ENCODE peak calls at places on chromosome 17, in six cellular contexts. R is pancreas; Y is endothelial cell of umbilical vein; W is IMR-90; J is neural progenitor cell; F is CD8-positive, alpha-beta T cell. Q is an unnamed sample. For H3K36me3, the result is how much of the 10 kb centered on the place peaks cover.

GRCh38 chr17:38587956-38588771 is 17.6 kb downstream of the SRCIN1 start:
- DNase-seq in R (no peak), Y (no peak), W (no peak), J (peak), F (no peak), Q (no peak)

GRCh38 chr17:40284085-40284713 is 3.5 kb upstream of the CDC6 start:
- DNase-seq in R (no peak), Y (peak), W (peak), J (no peak), F (no peak), Q (peak)

GRCh38 chr17:1050246-1050995 is 53.5 kb downstream of the TIMM22 start:
- DNase-seq in R (no peak), Y (no peak), W (no peak), J (no peak), F (no peak), Q (peak)

GRCh38 chr17:32909787-32910369 is 18.1 kb upstream of the TMEM98 start:
- DNase-seq in R (peak), Y (peak), W (peak), J (peak), F (peak), Q (peak)

GRCh38 chr17:7017827-7018200 is 5.0 kb upstream of the BCL6B start:
- DNase-seq in R (no peak), Y (no peak), W (no peak), J (no peak), F (no peak), Q (no peak)

GRCh38 chr17:49996121-49996494 is 1.1 kb upstream of the DLX3 start:
- DNase-seq in R (peak), Y (no peak), W (no peak), J (peak), F (no peak), Q (no peak)

GRCh38 chr17:80109713-80110446 is 8.5 kb downstream of the GAA start:
- DNase-seq in R (no peak), Y (no peak), W (no peak), J (no peak), F (no peak), Q (no peak)

GRCh38 chr17:31857920-31858646 is 961 bp downstream of the COPRS start:
- DNase-seq in R (no peak), Y (no peak), W (no peak), J (no peak), F (no peak), Q (no peak)

GRCh38 chr17:79685121-79685520 is 45.6 kb upstream of the ENPP7 start:
- DNase-seq in R (no peak), Y (no peak), W (no peak), J (no peak), F (no peak), Q (no peak)

GRCh38 chr17:21513012-21513570 is 136.9 kb downstream of the KCNJ12 start:
- DNase-seq in R (peak), Y (peak), W (peak), J (peak), F (peak), Q (peak)

GRCh38 chr17:47875011-47875471 is 21.0 kb upstream of the SP2 start:
- DNase-seq in R (no peak), Y (no peak), W (no peak), J (no peak), F (no peak), Q (no peak)

GRCh38 chr17:27793168-27793905 is 7.0 kb downstream of the NOS2 start:
- DNase-seq in R (peak), Y (no peak), W (no peak), J (peak), F (no peak), Q (no peak)

GRCh38 chr17:31512796-31513195 is 121.3 kb downstream of the RAB11FIP4 start:
- DNase-seq in R (no peak), Y (no peak), W (no peak), J (no peak), F (no peak), Q (no peak)

GRCh38 chr17:82565551-82565950 is 46.0 kb downstream of the FOXK2 start:
- DNase-seq in R (no peak), Y (no peak), W (no peak), J (no peak), F (no peak), Q (no peak)

GRCh38 chr17:83007504-83008475 is 71.6 kb upstream of the METRNL start:
- DNase-seq in R (no peak), Y (no peak), W (no peak), J (peak), F (no peak), Q (no peak)

GRCh38 chr17:69141802-69142472 is at the start of gene ABCA6:
- DNase-seq in R (no peak), Y (peak), W (no peak), J (no peak), F (no peak), Q (no peak)

GRCh38 chr17:34386925-34387550 is 24.0 kb upstream of the CCL1 start:
- DNase-seq in R (no peak), Y (peak), W (peak), J (no peak), F (no peak), Q (no peak)

GRCh38 chr17:46135879-46136562 is 57.2 kb downstream of the KANSL1 start:
- DNase-seq in R (no peak), Y (no peak), W (no peak), J (no peak), F (no peak), Q (no peak)

GRCh38 chr17:41167561-41167960 is 460 bp downstream of the KRTAP4-3 start:
- DNase-seq in R (no peak), Y (no peak), W (no peak), J (peak), F (no peak), Q (no peak)

GRCh38 chr17:32875904-32876413 is 965 bp downstream of the MYO1D start:
- DNase-seq in R (no peak), Y (peak), W (peak), J (no peak), F (no peak), Q (no peak)

GRCh38 chr17:44084131-44084538 is 13.6 kb downstream of the G6PC3 start:
- DNase-seq in R (no peak), Y (no peak), W (no peak), J (peak), F (no peak), Q (no peak)

GRCh38 chr17:44079877-44080821 is 9.6 kb downstream of the G6PC3 start:
- DNase-seq in R (no peak), Y (no peak), W (no peak), J (no peak), F (no peak), Q (peak)

GRCh38 chr17:44082206-44082605 is 11.7 kb downstream of the G6PC3 start:
- DNase-seq in R (no peak), Y (no peak), W (no peak), J (no peak), F (no peak), Q (peak)

GRCh38 chr17:44083250-44083849 is 12.8 kb downstream of the G6PC3 start:
- DNase-seq in R (no peak), Y (peak), W (no peak), J (no peak), F (no peak), Q (peak)

GRCh38 chr17:44081681-44082080 is 11.1 kb downstream of the G6PC3 start:
- DNase-seq in R (no peak), Y (no peak), W (no peak), J (no peak), F (no peak), Q (peak)
- H3K36me3 ChIP-seq in R (under half), Y (under half), W (half or more), J (under half), F (under half), Q (under half)

DNA sequence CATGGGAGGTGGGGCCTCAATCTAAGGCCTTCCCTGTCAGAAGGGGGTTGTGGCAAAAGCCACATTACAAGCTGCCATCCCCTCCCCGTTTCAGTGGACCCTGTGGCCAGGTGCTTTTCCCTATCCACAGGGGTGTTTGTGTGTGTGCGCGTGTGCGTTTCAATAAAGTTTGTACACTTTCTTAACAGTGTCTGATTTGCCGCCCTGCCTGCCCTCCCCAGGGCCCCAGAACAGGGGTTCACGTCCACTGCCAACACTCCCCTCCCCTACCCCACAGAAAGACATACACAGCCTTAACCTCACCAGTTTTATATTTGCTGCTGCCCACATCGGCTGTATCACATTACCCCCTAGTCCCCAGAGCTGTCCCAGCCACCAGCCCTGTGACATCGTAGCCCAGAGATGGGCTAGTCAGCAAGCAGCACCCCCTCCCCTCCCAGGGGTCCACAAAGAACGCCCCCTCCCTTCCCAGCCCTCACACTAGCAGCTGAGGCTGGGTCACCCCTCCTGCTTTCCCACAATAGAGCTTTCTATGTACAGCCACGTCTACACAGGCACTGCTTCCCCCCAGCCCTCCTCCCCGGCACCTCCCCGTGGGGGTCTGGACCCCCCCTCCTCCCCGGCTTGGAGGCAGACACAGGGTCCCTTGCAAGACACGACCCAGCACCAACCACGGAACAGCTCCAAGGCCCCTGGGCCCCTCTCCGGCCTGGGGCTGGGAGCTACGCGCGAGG is 8.0 kb downstream of the GRN start:
- DNase-seq in R (no peak), Y (no peak), W (no peak), J (no peak), F (no peak), Q (no peak)
- H3K4me3 ChIP-seq in R (peak), Y (no peak), W (no peak), J (peak), F (peak), Q (no peak)

DNA sequence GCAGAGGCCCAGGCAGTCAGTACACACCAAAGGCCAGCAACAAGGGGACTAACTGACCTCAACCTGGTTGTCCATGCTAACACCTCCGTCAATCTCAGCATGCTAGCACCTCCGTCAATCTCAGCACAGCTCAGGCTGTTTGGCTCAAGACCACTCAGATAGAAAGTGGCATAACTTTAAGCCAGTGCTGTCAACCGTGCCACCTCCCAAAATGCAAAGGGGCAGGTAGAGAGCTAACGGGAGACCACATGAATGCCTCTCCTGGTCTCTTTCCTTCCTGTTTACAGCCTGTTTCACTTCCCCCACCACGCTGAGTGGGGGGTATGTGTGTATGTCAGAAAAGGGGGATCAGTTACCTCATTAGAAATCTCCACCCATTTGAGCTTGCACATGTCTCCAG is 3.3 kb downstream of the UBTF start:
- DNase-seq in R (no peak), Y (no peak), W (no peak), J (no peak), F (peak), Q (no peak)
- H3K36me3 ChIP-seq in R (under half), Y (under half), W (under half), J (under half), F (under half), Q (under half)

GRCh38 chr17:74443516-74444296 is 11.8 kb downstream of the GPRC5C start:
- DNase-seq in R (no peak), Y (no peak), W (no peak), J (no peak), F (no peak), Q (no peak)

GRCh38 chr17:74444406-74444805 is 12.5 kb downstream of the GPRC5C start:
- DNase-seq in R (no peak), Y (no peak), W (no peak), J (no peak), F (no peak), Q (no peak)

GRCh38 chr17:74441537-74441936 is 9.6 kb downstream of the GPRC5C start:
- DNase-seq in R (no peak), Y (no peak), W (no peak), J (no peak), F (no peak), Q (no peak)

GRCh38 chr17:74442670-74443515 is 11.0 kb downstream of the GPRC5C start:
- DNase-seq in R (peak), Y (no peak), W (no peak), J (peak), F (peak), Q (peak)

GRCh38 chr17:74442291-74442669 is 10.4 kb downstream of the GPRC5C start:
- DNase-seq in R (no peak), Y (no peak), W (no peak), J (no peak), F (peak), Q (peak)
- H3K4me3 ChIP-seq in R (peak), Y (no peak), W (no peak), J (no peak), F (no peak), Q (no peak)